ENCODE peak calls at places on chromosomes 7 and 10, in nine cellular contexts. O is HCT116; S is colonic mucosa; E is stimulated activated CD8-positive, alpha-beta memory T cell treated with anti-CD3 and anti-CD28 coated beads, Interleukin-12 subunit alpha, Interleukin-12 subunit beta, amount 100 ng/mL, for 1 hour; Y is bronchial epithelial cell; M is CD4-positive, alpha-beta T cell; B is HFFc6; V is HEK293T; N is H7. U is an unnamed sample.

GRCh38 chr7:80311313-80311712 is 176.7 kb downstream of the GNAI1 start:
- DNase-seq in B (no peak), E (no peak), Y (no peak), M (no peak), V (no peak), S (no peak), N (no peak), O (no peak), U (no peak)

GRCh38 chr10:95183132-95183450 is 10.9 kb upstream of the ACSM6 start:
- DNase-seq in B (no peak), Y (peak; percentile 8), V (no peak), E (no peak), N (no peak), S (no peak), O (no peak), M (no peak), U (no peak)

GRCh38 chr7:139106959-139107358 is 2.6 kb downstream of the ZC3HAV1 start:
- DNase-seq in Y (no peak), V (no peak), O (no peak), B (no peak), E (no peak), M (no peak), S (no peak), N (no peak), U (no peak)

GRCh38 chr10:90857635-90858488 is at the start of gene HTR7:
- DNase-seq in E (peak; percentile 25), S (peak; percentile 52), O (no peak), B (peak; percentile 13), M (peak; percentile 49), Y (no peak), N (peak; percentile 93), V (peak; percentile 77), U (peak; percentile 57)

GRCh38 chr7:106365252-106366005 is 80.6 kb upstream of the NAMPT start:
- DNase-seq in M (no peak), O (no peak), S (peak; percentile 63), E (no peak), Y (peak; percentile 91), B (no peak), N (no peak), V (no peak), U (no peak)

GRCh38 chr10:75037171-75038153 is 74.0 kb upstream of the SAMD8 start:
- DNase-seq in B (no peak), E (no peak), M (no peak), S (no peak), N (peak; percentile 38), V (no peak), Y (no peak), O (no peak), U (no peak)

GRCh38 chr10:95739046-95739445 is 16.9 kb upstream of the ENTPD1 start:
- DNase-seq in V (no peak), B (no peak), M (no peak), Y (no peak), O (no peak), E (no peak), S (no peak), N (no peak), U (no peak)

GRCh38 chr10:12847361-12847975 is 154.0 kb downstream of the CCDC3 start:
- DNase-seq in B (no peak), M (no peak), Y (no peak), E (no peak), N (peak; percentile 82), O (peak; percentile 43), V (peak; percentile 62), S (peak; percentile 32), U (no peak)

U was measured in T-helper 9 cell.